ENCODE peak calls at places on chromosomes 4 and X, in seven cellular contexts. G is MM.1S, J is hepatocyte, H is GM12878, M is A673, W is astrocyte, A is neural progenitor cell. X is an unnamed sample.

GRCh38 chr4:169272265-169272886 is 1.6 kb upstream of the SH3RF1 start:
- DNase-seq in G (no peak), A (no peak), H (peak), J (no peak), M (peak), W (peak), X (no peak)

GRCh38 chr4:174394915-174395314 is 111.2 kb downstream of the CEP44 start:
- DNase-seq in M (no peak), A (no peak), G (no peak), H (no peak), W (peak), J (no peak), X (no peak)

GRCh38 chrX:107676559-107677378 is 48.5 kb downstream of the PRPS1 start:
- DNase-seq in G (peak), H (no peak), A (no peak), J (peak), M (peak), W (peak), X (peak)

GRCh38 chr4:6172093-6172926 is 28.0 kb downstream of the JAKMIP1 start:
- DNase-seq in M (no peak), J (no peak), A (no peak), G (peak), H (no peak), W (no peak), X (no peak)

GRCh38 chr4:89765966-89766365 is 71.0 kb downstream of the SNCA start:
- DNase-seq in H (no peak), G (no peak), M (no peak), W (peak), A (no peak), J (no peak), X (no peak)

GRCh38 chr4:139144161-139144859 is 32.7 kb downstream of the ELF2 start:
- DNase-seq in H (no peak), J (peak), G (no peak), A (peak), M (no peak), W (peak), X (no peak)

GRCh38 chr4:153421980-153422379 is 44.2 kb upstream of the TMEM131L start:
- DNase-seq in H (no peak), G (no peak), J (no peak), W (no peak), A (no peak), M (no peak), X (no peak)

GRCh38 chr4:54225671-54226398 is 3.3 kb upstream of the PDGFRA start:
- DNase-seq in H (no peak), A (peak), G (no peak), M (no peak), W (no peak), J (peak), X (no peak)

GRCh38 chrX:28659269-28659668 is 72.0 kb downstream of the IL1RAPL1 start:
- DNase-seq in M (peak), W (no peak), J (no peak), A (no peak), G (no peak), H (no peak), X (no peak)

GRCh38 chr4:55079451-55080173 is 45.8 kb downstream of the KDR start:
- DNase-seq in H (no peak), M (peak), W (no peak), J (no peak), G (no peak), A (no peak), X (no peak)

GRCh38 chr4:107600993-107601392 is 119.0 kb downstream of the PAPSS1 start:
- DNase-seq in W (peak), H (no peak), A (no peak), M (no peak), G (no peak), J (no peak), X (no peak)

GRCh38 chr4:48112017-48112667 is 21.9 kb downstream of the TXK start:
- DNase-seq in H (no peak), W (peak), J (no peak), M (peak), G (no peak), A (no peak), X (no peak)

GRCh38 chr4:184453402-184454160 is 20.8 kb downstream of the IRF2 start:
- DNase-seq in G (peak), A (peak), J (peak), W (peak), M (peak), H (no peak), X (no peak)

GRCh38 chr4:146453192-146453591 is 68.5 kb downstream of the SLC10A7 start:
- DNase-seq in J (no peak), H (no peak), G (no peak), W (no peak), M (peak), A (no peak), X (no peak)

GRCh38 chrX:115284877-115285276 is 4.6 kb upstream of the LUZP4 start:
- DNase-seq in W (no peak), M (no peak), G (no peak), J (no peak), H (no peak), A (no peak), X (no peak)

GRCh38 chrX:111095974-111096870 is at the start of gene PAK3:
- DNase-seq in H (no peak), A (peak), G (peak), M (peak), J (peak), W (peak), X (no peak)

GRCh38 chr4:40858946-40859345 is 109.2 kb downstream of the NSUN7 start:
- DNase-seq in J (no peak), G (no peak), H (no peak), M (no peak), W (no peak), A (no peak), X (no peak)

GRCh38 chr4:150217192-150217591 is 138.9 kb downstream of the DCLK2 start:
- DNase-seq in G (no peak), J (peak), A (peak), M (peak), W (peak), H (no peak), X (no peak)

GRCh38 chr4:101621120-101621519 is 169.4 kb upstream of the BANK1 start:
- DNase-seq in H (no peak), A (no peak), W (peak), J (no peak), G (no peak), M (peak), X (no peak)

GRCh38 chrX:135688137-135688536 is 25.3 kb upstream of the CT45A1 start:
- DNase-seq in G (no peak), H (no peak), A (peak), W (no peak), J (no peak), M (peak), X (peak)

GRCh38 chr4:101644516-101644915 is 146.0 kb upstream of the BANK1 start:
- DNase-seq in A (no peak), G (no peak), J (no peak), H (no peak), M (no peak), W (no peak), X (no peak)

GRCh38 chrX:144637731-144638130 is 609.6 kb upstream of the SPANXN1 start:
- DNase-seq in W (no peak), H (no peak), A (no peak), M (no peak), J (no peak), G (no peak), X (no peak)

GRCh38 chr4:48906283-48907173 is at the start of gene OCIAD2:
- DNase-seq in J (peak), G (peak), A (peak), W (peak), H (peak), M (peak), X (peak)

GRCh38 chr4:13570916-13571315 is 26.6 kb upstream of the NKX3-2 start:
- DNase-seq in A (no peak), M (no peak), H (no peak), J (no peak), W (no peak), G (no peak), X (no peak)
- TF ChIP-seq EZH2 in A (no peak), M (no peak), H (no peak), J (no peak), W (no peak), G (no peak), X (no peak)

GRCh38 chr4:42151568-42152506 is 618 bp downstream of the BEND4 start:
- DNase-seq in A (peak), H (no peak), G (peak), J (peak), M (peak), W (no peak), X (no peak)
- TF ChIP-seq EZH2 in A (peak), H (no peak), G (no peak), J (peak), M (peak), W (peak), X (no peak)

DNA sequence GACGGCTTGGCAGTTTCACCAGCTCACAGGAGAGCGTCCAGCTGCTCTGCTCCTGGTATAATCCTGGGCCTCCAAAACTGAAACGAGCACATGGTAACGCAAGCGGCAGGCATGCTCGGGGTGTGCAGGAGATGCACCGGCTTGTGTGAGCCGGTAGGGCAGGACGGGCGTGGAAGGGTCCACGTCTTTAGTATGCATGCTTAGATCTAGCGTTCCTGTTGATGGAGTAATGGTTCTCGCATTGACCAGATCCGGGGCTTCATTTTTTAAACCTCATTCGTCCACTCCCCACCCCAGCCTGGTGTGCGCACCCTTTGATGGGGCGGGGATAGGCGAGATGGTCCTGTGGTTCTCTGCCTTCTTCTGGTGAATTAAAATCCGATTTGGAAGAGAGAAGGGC is 39.7 kb downstream of the FAM149A start:
- DNase-seq in H (no peak), W (peak), J (peak), M (peak), A (peak), G (peak), X (no peak)
- TF ChIP-seq EZH2 in H (no peak), W (no peak), J (no peak), M (no peak), A (no peak), G (no peak), X (no peak)

DNA sequence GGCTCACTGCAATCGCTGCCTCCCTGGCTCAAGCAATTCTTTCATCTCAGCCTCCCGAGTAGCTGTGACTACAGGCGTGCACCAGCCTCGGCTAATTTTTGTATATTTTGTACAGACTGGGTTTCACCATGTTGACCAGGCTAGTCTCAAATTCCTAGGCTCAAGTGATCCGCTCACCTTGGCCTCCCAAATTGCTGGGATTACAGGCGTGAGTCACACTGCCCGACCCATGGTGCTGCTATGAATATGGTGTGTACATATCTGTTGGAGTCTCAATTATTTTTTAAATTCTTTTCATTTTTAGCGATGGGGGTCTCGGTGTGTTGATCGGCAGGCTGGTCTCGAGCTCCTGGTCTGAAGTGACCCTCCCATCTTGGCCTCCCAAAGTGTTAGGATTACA is 78.0 kb upstream of the PRKX start:
- DNase-seq in A (no peak), H (no peak), W (no peak), M (no peak), G (no peak), J (no peak), X (no peak)
- TF ChIP-seq EZH2 in A (no peak), H (no peak), W (no peak), M (no peak), G (no peak), J (no peak), X (no peak)

GRCh38 chrX:153829549-153829798 is 870 bp downstream of the PDZD4 start:
- DNase-seq in G (no peak), J (no peak), A (no peak), M (no peak), W (no peak), H (no peak), X (no peak)

GRCh38 chrX:153829799-153830631 is at the start of gene PDZD4:
- DNase-seq in W (no peak), A (peak), J (no peak), H (no peak), M (no peak), G (no peak), X (no peak)

GRCh38 chrX:153831435-153832150 is 1.2 kb upstream of the PDZD4 start:
- DNase-seq in J (no peak), H (no peak), G (no peak), A (no peak), W (no peak), M (no peak), X (no peak)

GRCh38 chrX:153828723-153829548 is 1.4 kb downstream of the PDZD4 start:
- DNase-seq in M (no peak), W (no peak), J (no peak), H (no peak), G (no peak), A (peak), X (no peak)

DNA sequence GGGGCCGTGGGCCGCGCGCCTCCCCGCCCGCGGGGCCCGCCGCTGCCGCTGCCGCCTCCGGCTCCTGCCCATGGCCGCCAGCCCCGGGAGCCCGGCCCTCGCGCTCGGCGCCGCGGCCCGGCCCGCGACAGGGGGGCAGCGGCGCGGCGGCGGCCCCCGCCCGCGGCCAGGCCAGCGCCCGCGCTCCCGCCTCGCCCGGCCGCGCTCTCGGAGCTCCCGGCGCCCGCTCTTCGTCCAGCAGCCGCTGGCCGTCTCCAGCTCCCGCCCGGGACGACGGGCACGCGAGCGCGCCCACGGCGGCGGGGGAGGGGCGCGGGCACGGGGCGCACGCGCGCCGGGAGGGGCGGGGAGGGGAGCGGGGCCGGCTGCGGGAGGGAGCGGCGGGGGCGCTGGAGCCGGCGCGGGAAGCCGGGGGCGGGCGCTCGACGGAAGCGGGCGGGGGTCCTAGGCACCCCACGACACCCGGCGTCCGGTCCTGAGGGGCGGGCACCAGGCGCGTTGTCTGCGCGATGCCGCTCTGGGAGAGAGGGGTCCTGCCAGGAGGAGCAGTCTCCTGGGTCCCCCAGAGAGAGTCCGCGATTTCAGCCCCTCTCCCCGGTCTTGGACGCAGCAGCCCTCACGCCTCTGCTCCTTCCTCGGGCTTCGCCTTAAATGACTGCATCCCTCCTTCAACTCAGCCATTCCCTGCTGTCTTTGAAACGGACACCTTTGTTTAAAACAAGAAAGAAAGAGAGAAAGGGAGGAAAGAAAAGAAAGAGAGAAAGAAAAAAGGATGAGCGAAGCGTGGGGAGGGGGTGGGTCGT is 489 bp upstream of the PDZD4 start:
- DNase-seq in M (no peak), G (no peak), J (no peak), W (no peak), H (no peak), A (peak), X (no peak)
- TF ChIP-seq EZH2 in M (no peak), G (no peak), J (no peak), W (no peak), H (no peak), A (no peak), X (no peak)